ENCODE peak calls at places on chromosomes 4 and X, in six cellular contexts. N is A673, Z is lung, Y is suprapubic skin, F is right atrium auricular region, E is coronary artery. V is an unnamed sample.

GRCh38 chrX:4935846-4936245 is 1222.4 kb upstream of the PRKX start:
- DNase-seq in Y (no peak), F (no peak), Z (no peak), E (no peak), N (no peak), V (no peak)

GRCh38 chr4:70722199-70722791 is 531 bp downstream of the RUFY3 start:
- DNase-seq in N (no peak), Y (no peak), F (no peak), Z (no peak), E (no peak), V (peak)

GRCh38 chrX:23616361-23616760 is 50.9 kb upstream of the PRDX4 start:
- DNase-seq in Z (no peak), N (peak), Y (no peak), E (no peak), F (no peak), V (no peak)

GRCh38 chrX:70262952-70263567 is 3.1 kb upstream of the P2RY4 start:
- DNase-seq in Y (no peak), E (no peak), F (no peak), N (peak), Z (no peak), V (no peak)

GRCh38 chrX:15973299-15973698 is 118.7 kb upstream of the AP1S2 start:
- DNase-seq in Y (no peak), Z (no peak), F (no peak), E (no peak), N (peak), V (no peak)

GRCh38 chrX:136452614-136453013 is 35.1 kb upstream of the BRS3 start:
- DNase-seq in E (no peak), Z (no peak), N (no peak), F (no peak), Y (no peak), V (no peak)

GRCh38 chr4:185665655-185666054 is 130.3 kb upstream of the PDLIM3 start:
- DNase-seq in F (no peak), Z (no peak), N (no peak), E (no peak), Y (no peak), V (no peak)

GRCh38 chr4:4387531-4388311 is 819 bp downstream of the NSG1 start:
- DNase-seq in N (no peak), F (no peak), Y (no peak), Z (no peak), E (no peak), V (peak)

GRCh38 chrX:137418086-137418485 is 147.8 kb upstream of the ZIC3 start:
- DNase-seq in N (no peak), Z (no peak), Y (no peak), E (no peak), F (no peak), V (no peak)

GRCh38 chr4:82524570-82525152 is 37.1 kb downstream of the TMEM150C start:
- DNase-seq in F (no peak), Y (no peak), Z (no peak), N (no peak), E (no peak), V (no peak)

GRCh38 chr4:16205298-16206164 is 20.7 kb downstream of the TAPT1 start:
- DNase-seq in N (peak), E (no peak), F (no peak), Y (no peak), Z (no peak), V (no peak)

DNA sequence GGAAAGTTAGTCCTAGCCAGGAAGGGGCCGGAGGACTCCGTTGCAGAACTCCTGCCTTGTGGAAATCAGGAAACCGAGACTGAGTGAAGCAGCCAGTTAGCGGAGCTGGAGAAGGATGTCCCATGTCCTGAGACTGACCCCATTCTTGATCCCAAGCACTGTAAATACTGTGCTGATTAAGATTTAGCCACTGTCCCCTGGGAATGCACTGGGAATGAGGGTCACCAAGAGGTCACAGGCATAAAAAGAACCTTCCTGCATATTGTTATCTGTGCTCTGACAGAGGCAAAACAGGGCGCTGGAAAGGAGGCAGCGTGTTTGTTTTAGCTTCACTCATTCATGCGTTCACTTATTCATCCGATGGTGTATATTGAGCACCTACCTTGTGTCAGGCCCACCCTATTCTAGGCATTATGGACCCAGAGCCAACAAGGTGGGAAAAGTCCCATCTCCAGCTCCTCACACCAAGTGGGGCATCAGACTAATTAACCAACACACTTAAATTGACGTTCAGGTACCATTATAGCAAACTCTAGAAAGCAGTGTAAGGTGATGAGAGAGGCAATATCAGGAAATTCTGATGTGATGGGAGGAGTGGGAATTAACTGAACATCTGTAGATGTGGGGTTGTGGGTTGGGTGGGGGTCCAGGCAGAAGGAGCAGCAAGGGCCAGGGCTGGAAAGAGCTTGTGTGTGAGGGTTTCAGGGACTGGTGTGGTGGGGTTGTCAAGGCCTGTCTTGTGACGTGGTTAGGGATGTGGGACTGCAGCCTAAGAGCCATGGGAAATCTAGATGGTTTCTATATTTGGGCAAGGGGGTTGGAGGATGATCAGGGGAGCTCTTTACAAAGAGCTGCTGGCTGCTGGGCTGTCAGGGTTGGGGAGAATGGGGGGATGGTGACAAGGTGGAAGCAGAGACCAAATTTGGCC is 10.6 kb upstream of the SLC2A9 start:
- DNase-seq in Z (no peak), E (no peak), F (no peak), Y (no peak), N (no peak), V (no peak)
- H3K27ac ChIP-seq in Z (no peak), E (no peak), F (peak), Y (no peak), N (no peak), V (no peak)

GRCh38 chrX:114071412-114071811 is 512.5 kb upstream of the HTR2C start:
- DNase-seq in Y (no peak), N (no peak), E (no peak), F (no peak), Z (no peak), V (no peak)

GRCh38 chrX:114073926-114074325 is 510.0 kb upstream of the HTR2C start:
- DNase-seq in Y (no peak), N (no peak), F (no peak), E (no peak), Z (no peak), V (no peak)

GRCh38 chrX:114077773-114078172 is 506.1 kb upstream of the HTR2C start:
- DNase-seq in N (no peak), Y (no peak), E (no peak), Z (no peak), F (no peak), V (no peak)

DNA sequence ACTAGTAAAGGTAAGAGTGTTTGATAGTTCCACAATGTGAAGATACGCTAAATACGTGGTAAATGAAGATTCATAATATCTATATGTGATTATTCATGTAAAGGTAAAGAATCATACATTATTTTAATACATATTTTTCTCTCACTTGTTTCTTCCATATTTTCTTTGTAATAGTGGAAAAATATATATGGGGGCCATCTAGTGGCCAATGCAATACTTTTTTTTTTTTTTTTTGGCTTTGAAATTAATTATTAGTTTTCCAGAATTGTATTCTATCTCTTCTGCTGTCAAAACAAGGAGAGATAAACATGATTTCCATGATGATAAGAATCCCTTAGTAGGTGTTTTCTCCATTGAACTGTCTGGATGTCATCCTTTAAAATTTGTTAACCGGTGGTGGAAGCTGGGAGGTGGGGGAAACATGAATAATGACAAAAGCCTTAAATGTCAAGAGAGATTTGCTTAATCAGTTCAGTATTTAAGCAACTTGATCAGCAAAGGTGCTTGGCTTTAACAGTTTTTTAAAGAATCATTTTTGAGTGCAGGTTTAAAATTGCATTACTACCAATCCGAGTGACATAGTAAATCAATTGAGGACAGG is 508.7 kb upstream of the HTR2C start:
- DNase-seq in Y (no peak), Z (no peak), N (no peak), E (no peak), F (no peak), V (no peak)
- TF ChIP-seq CTCF in Y (no peak), Z (no peak), N (peak), E (no peak), F (no peak), V (no peak)

GRCh38 chr4:2859514-2859913 is 15.9 kb downstream of the ADD1 start:
- DNase-seq in N (no peak), F (no peak), Y (no peak), Z (no peak), E (no peak), V (no peak)

GRCh38 chr4:2856266-2856665 is 12.6 kb downstream of the ADD1 start:
- DNase-seq in Y (no peak), N (no peak), F (no peak), E (no peak), Z (no peak), V (no peak)

GRCh38 chr4:2857349-2857927 is 13.8 kb downstream of the ADD1 start:
- DNase-seq in N (no peak), Y (no peak), E (no peak), Z (no peak), F (no peak), V (no peak)

GRCh38 chr4:2860391-2861348 is 17.0 kb downstream of the ADD1 start:
- DNase-seq in F (peak), E (no peak), Z (peak), N (peak), Y (no peak), V (no peak)

GRCh38 chr4:2858451-2859217 is 15.0 kb downstream of the ADD1 start:
- DNase-seq in Z (no peak), N (no peak), E (no peak), Y (no peak), F (peak), V (no peak)
- H3K27ac ChIP-seq in Z (peak), N (no peak), E (peak), Y (peak), F (peak), V (no peak)

GRCh38 chr4:38207110-38207457 is 246.9 kb downstream of the PTTG2 start:
- DNase-seq in Y (no peak), N (no peak), Z (no peak), E (no peak), F (no peak), V (no peak)

GRCh38 chr4:38203609-38204008 is 243.4 kb downstream of the PTTG2 start:
- DNase-seq in E (no peak), Z (no peak), N (no peak), F (no peak), Y (no peak), V (no peak)

GRCh38 chr4:38204317-38205060 is 244.3 kb downstream of the PTTG2 start:
- DNase-seq in F (no peak), N (no peak), Z (no peak), Y (no peak), E (no peak), V (no peak)

DNA sequence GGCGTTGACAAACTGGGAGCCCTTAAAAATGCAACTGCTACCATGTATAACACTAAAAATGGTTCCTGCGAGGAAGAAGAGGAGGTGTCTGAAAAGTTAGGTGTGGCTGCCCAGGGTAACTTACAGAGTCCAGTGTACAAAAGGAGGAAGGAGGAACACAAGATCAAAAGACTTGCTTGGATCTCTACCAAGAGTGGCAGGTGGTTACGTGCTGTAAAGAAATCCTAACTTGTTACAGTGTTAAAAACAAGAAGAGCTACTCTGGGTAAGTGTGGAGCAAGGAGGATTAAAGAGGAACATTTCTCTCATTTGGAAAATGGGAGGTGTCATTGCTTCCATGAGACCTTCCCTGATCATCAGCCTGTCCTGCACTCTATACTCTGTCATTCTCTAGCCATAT is 242.0 kb downstream of the PTTG2 start:
- DNase-seq in E (no peak), Y (no peak), Z (no peak), F (no peak), N (no peak), V (no peak)
- TF ChIP-seq CTCF in E (no peak), Y (no peak), Z (no peak), F (no peak), N (no peak), V (no peak)

DNA sequence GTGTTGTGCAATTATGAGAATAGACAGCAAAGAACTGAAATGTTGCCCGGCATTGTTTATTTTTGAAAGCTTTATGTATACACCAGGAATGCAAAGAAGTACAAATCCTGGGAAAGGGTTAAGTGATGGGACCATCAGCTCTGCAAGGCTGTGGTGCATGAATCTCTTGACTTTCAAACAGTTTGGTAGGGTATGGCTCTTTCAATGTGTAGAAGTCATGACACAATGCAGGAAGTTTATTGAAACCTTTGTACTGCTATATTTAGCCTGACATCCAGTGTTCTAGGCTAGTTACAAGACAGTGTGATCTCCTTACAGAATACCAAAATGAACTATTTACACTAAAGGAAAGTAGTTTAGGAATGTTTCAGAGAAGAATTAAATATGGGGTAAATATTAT is 206.8 kb upstream of the HAND2 start:
- DNase-seq in Z (no peak), F (no peak), N (no peak), E (no peak), Y (no peak), V (no peak)
- H3K27ac ChIP-seq in Z (no peak), F (no peak), N (no peak), E (no peak), Y (no peak), V (no peak)

GRCh38 chr4:156638332-156638731 is 333.3 kb downstream of the PDGFC start:
- DNase-seq in E (no peak), Y (no peak), N (peak), Z (no peak), F (no peak), V (no peak)
- TF ChIP-seq CTCF in E (no peak), Y (no peak), N (no peak), Z (no peak), F (no peak), V (no peak)

GRCh38 chr4:48635310-48635709 is 144.8 kb downstream of the FRYL start:
- DNase-seq in Y (no peak), F (no peak), Z (no peak), E (no peak), N (peak), V (no peak)
- H3K27ac ChIP-seq in Y (no peak), F (no peak), Z (peak), E (no peak), N (no peak), V (no peak)

DNA sequence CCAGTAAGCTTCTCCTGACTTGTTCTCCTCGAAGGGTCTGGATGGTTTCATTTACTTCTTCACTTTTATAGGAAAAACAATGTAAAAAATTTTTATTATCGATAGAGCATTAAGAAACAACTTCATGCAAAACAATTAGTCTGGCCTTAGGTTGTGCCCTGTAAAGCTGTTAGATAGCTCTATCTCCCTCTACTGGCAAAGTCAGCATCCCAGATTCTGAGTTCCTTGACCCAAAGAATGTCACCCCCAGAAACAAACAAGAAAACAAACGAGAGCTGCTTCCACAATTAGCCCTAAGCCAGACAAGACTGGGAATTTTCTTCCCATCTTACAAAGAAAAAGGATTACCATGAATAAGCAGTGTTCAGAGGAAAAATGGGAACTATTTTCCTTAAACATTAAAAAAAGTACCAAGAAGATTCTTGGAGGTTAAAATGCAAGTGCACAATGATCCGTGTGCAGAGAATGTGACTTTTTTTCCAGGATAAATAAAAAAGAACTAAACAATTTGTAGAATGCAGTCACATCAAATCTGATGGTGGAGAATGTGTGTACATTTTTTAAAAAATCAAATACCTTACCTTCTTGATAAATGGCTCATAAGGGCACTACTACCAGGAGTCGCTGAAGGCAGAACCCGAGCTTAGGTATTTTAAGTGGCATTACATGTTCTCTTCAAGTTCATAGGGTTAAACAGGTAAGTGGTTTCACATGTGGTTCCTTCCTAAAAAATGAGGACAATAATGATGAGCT is 293.2 kb downstream of the FBXO8 start:
- DNase-seq in F (no peak), E (no peak), N (peak), Z (no peak), Y (no peak), V (no peak)
- TF ChIP-seq CTCF in F (peak), E (peak), N (peak), Z (no peak), Y (peak), V (no peak)

V was measured in CD8-positive, alpha-beta T cell.